ENCODE peak calls at places on chromosomes 16 and 17, in eight cellular contexts. C is ovary, Y is cardiac muscle cell, Q is ascending aorta, F is prostate gland, M is IMR-90, W is lower lobe of right lung, G is SK-N-SH. A is an unnamed sample. For H3K36me3, the result is how much of the 10 kb centered on the place peaks cover.

GRCh38 chr17:75876190-75876937 is 2.0 kb downstream of the TRIM47 start:
- DNase-seq in C (no peak), Y (no peak), Q (peak), F (no peak), M (no peak), W (peak), G (peak), A (peak)

GRCh38 chr17:59149841-59150511 is 5.0 kb downstream of the SKA2 start:
- DNase-seq in C (no peak), Y (no peak), Q (no peak), F (no peak), M (no peak), W (no peak), G (no peak), A (no peak)

GRCh38 chr16:68823401-68823800 is 19.9 kb upstream of the TANGO6 start:
- DNase-seq in C (no peak), Y (peak), Q (no peak), F (no peak), M (peak), W (no peak), G (no peak), A (no peak)

GRCh38 chr17:8868092-8868491 is 618 bp upstream of the PIK3R6 start:
- DNase-seq in C (no peak), Y (no peak), Q (peak), F (no peak), M (no peak), W (no peak), G (no peak), A (no peak)

GRCh38 chr17:6098050-6098449 is 27.9 kb downstream of the WSCD1 start:
- DNase-seq in C (no peak), Y (no peak), Q (no peak), F (no peak), M (no peak), W (no peak), G (no peak), A (no peak)

GRCh38 chr16:89430436-89431157 is 59.8 kb downstream of the ANKRD11 start:
- DNase-seq in C (no peak), Y (no peak), Q (no peak), F (no peak), M (no peak), W (no peak), G (no peak), A (no peak)

GRCh38 chr16:10992797-10993196 is 48.4 kb downstream of the CLEC16A start:
- DNase-seq in C (no peak), Y (peak), Q (no peak), F (no peak), M (peak), W (no peak), G (no peak), A (no peak)

GRCh38 chr17:57311281-57312216 is 55.2 kb downstream of the MSI2 start:
- DNase-seq in C (no peak), Y (no peak), Q (no peak), F (no peak), M (no peak), W (no peak), G (no peak), A (no peak)

GRCh38 chr17:32015245-32016013 is 8.2 kb downstream of the LRRC37B start:
- DNase-seq in C (no peak), Y (no peak), Q (no peak), F (no peak), M (peak), W (no peak), G (no peak), A (no peak)

GRCh38 chr17:9236286-9237052 is 215.2 kb downstream of the NTN1 start:
- DNase-seq in C (no peak), Y (no peak), Q (peak), F (no peak), M (no peak), W (peak), G (no peak), A (no peak)

GRCh38 chr16:28977703-28978641 is 3.4 kb downstream of the SPNS1 start:
- DNase-seq in C (no peak), Y (no peak), Q (no peak), F (no peak), M (no peak), W (peak), G (no peak), A (no peak)

GRCh38 chr17:45222273-45222993 is 748 bp downstream of the FMNL1 start:
- DNase-seq in C (no peak), Y (no peak), Q (no peak), F (no peak), M (no peak), W (no peak), G (peak), A (no peak)

GRCh38 chr17:2828396-2829038 is 32.3 kb downstream of the RAP1GAP2 start:
- DNase-seq in C (peak), Y (peak), Q (no peak), F (no peak), M (peak), W (peak), G (peak), A (peak)

GRCh38 chr17:76686538-76687277 is 24.1 kb downstream of the MXRA7 start:
- DNase-seq in C (peak), Y (no peak), Q (no peak), F (no peak), M (no peak), W (no peak), G (peak), A (no peak)

GRCh38 chr17:76816590-76817135 is 51.5 kb upstream of the MGAT5B start:
- DNase-seq in C (no peak), Y (peak), Q (no peak), F (peak), M (peak), W (no peak), G (peak), A (no peak)

GRCh38 chr17:36937961-36938565 is 788 bp downstream of the LHX1 start:
- DNase-seq in C (no peak), Y (peak), Q (peak), F (no peak), M (peak), W (no peak), G (peak), A (no peak)

GRCh38 chr17:43676471-43676870 is 14.7 kb upstream of the MEOX1 start:
- DNase-seq in C (no peak), Y (no peak), Q (no peak), F (no peak), M (no peak), W (no peak), G (no peak), A (peak)

DNA sequence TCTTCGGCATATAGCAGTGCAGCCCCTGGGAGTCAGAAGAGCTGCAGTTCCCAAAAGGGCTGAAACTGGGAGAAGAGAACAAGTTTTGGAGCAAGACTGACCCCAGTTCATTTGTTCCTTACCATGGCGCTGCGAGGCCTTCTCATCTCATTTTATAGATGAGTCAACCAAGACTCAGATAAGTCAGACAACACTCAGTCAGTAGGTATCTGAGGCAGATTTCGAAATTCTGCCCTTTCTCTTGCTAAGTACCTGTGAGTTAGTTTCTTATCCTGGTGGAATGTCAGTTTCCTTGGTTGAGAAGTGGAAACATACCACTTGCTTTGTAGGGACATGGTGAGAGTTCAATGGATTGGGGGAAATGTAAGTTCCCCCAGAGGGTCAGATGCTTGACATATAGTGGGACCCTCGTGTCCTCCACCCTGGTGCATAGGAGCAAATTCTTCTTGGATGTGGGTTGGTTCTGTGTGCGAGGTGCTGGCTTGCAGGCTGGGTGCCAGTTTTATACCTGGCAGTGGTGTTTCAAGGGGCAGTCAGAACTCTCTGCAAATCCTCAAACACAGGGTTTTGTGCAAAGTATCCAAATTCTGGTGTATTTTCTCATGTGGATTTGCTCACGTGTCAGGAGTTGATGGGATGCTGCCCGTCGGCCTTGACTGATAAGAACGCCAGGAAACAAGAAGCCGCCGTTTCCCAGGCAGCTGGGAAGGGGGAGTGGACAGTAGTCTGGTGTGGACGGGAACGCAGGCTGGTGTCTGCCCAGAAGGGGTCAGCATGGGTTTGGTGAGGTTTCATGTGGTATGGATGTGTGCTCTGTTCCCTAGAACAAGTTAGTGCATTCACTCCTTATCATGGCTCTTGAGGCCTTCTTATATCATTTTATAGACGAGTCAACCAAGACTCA is 61.1 kb upstream of the CIBAR2 start:
- DNase-seq in C (peak), Y (peak), Q (no peak), F (no peak), M (peak), W (peak), G (peak), A (no peak)
- TF ChIP-seq CTCF in C (no peak), Y (peak), Q (no peak), F (no peak), M (peak), W (no peak), G (peak), A (no peak)

GRCh38 chr17:39706383-39706782 is 6.5 kb downstream of the ERBB2 start:
- DNase-seq in C (no peak), Y (no peak), Q (no peak), F (no peak), M (no peak), W (no peak), G (no peak), A (no peak)
- H3K36me3 ChIP-seq in C (under half), Y (under half), Q (under half), F (under half), M (under half), W (under half), G (under half), A (under half)

GRCh38 chr17:80187493-80187892 is 17.7 kb downstream of the CARD14 start:
- DNase-seq in C (peak), Y (peak), Q (no peak), F (peak), M (no peak), W (peak), G (no peak), A (no peak)
- H3K4me3 ChIP-seq in C (no peak), Y (no peak), Q (no peak), F (no peak), M (no peak), W (peak), G (no peak), A (no peak)

GRCh38 chr17:50185724-50186545 is 15.5 kb downstream of the COL1A1 start:
- DNase-seq in C (no peak), Y (peak), Q (no peak), F (no peak), M (peak), W (no peak), G (no peak), A (no peak)
- TF ChIP-seq CTCF in C (no peak), Y (no peak), Q (no peak), F (no peak), M (no peak), W (no peak), G (no peak), A (no peak)

GRCh38 chr17:42453544-42453943 is 5.1 kb upstream of the ATP6V0A1 start:
- DNase-seq in C (no peak), Y (no peak), Q (no peak), F (no peak), M (no peak), W (no peak), G (no peak), A (no peak)
- H3K36me3 ChIP-seq in C (under half), Y (under half), Q (under half), F (under half), M (under half), W (under half), G (under half), A (under half)

GRCh38 chr17:79790805-79791353 is 6.0 kb downstream of the CBX8 start:
- DNase-seq in C (no peak), Y (no peak), Q (no peak), F (no peak), M (no peak), W (no peak), G (peak), A (no peak)

GRCh38 chr17:79788455-79788854 is 8.4 kb downstream of the CBX8 start:
- DNase-seq in C (no peak), Y (no peak), Q (no peak), F (no peak), M (no peak), W (peak), G (no peak), A (no peak)

GRCh38 chr17:79789943-79790804 is 6.7 kb downstream of the CBX8 start:
- DNase-seq in C (peak), Y (peak), Q (no peak), F (no peak), M (no peak), W (peak), G (peak), A (no peak)

GRCh38 chr17:79786930-79787643 is 9.1 kb downstream of the CBX2 start:
- DNase-seq in C (no peak), Y (no peak), Q (no peak), F (no peak), M (no peak), W (peak), G (no peak), A (no peak)

GRCh38 chr17:79788989-79789942 is 7.6 kb downstream of the CBX8 start:
- DNase-seq in C (no peak), Y (no peak), Q (no peak), F (no peak), M (no peak), W (peak), G (no peak), A (no peak)
- H3K4me3 ChIP-seq in C (no peak), Y (peak), Q (no peak), F (no peak), M (no peak), W (no peak), G (no peak), A (no peak)